ENCODE peak calls at places on chromosomes 16 and 17, in eight cellular contexts. S, O, R, G, A, F, M and N are unnamed samples.
A peak's percentile ranks its signal among the peaks of the same experiment; 100 is the strongest.

GRCh38 chr16:71540-72341 is 690 bp downstream of the RHBDF1 start:
- DNase-seq in S (peak; percentile 91), A (no peak), F (peak; percentile 76), O (peak; percentile 81), G (peak; percentile 92), R (peak; percentile 59), M (peak; percentile 86), N (no peak)

GRCh38 chr16:29641561-29641960 is 21.5 kb upstream of the SPN start:
- DNase-seq in M (no peak), R (no peak), F (no peak), S (no peak), A (no peak), G (no peak), O (no peak), N (no peak)

GRCh38 chr17:57400648-57401047 is 144.3 kb downstream of the MSI2 start:
- DNase-seq in F (peak; percentile 17), M (no peak), R (no peak), O (peak; percentile 12), A (no peak), G (no peak), S (no peak), N (no peak)

GRCh38 chr17:83154311-83155127 is 75.1 kb downstream of the METRNL start:
- DNase-seq in R (peak; percentile 15), A (no peak), O (no peak), G (peak; percentile 50), M (peak; percentile 3), F (no peak), S (no peak), N (no peak)

GRCh38 chr16:12674096-12674495 is 129.6 kb downstream of the CPPED1 start:
- DNase-seq in R (no peak), A (no peak), S (peak; percentile 87), F (peak; percentile 46), G (no peak), M (no peak), O (peak; percentile 9), N (no peak)

GRCh38 chr17:933168-934083 is 46.1 kb downstream of the NXN start:
- DNase-seq in R (peak; percentile 57), M (no peak), S (peak; percentile 86), O (peak; percentile 89), G (no peak), A (no peak), F (peak; percentile 99), N (no peak)

GRCh38 chr17:46150216-46150963 is 42.8 kb downstream of the KANSL1 start:
- DNase-seq in S (no peak), A (no peak), R (no peak), G (no peak), O (no peak), F (no peak), M (no peak), N (no peak)

GRCh38 chr16:72012607-72013006 is 4.1 kb downstream of the DHODH start:
- DNase-seq in M (no peak), G (no peak), A (no peak), F (no peak), O (no peak), R (no peak), S (no peak), N (no peak)

GRCh38 chr17:79614248-79614647 is 3.4 kb upstream of the RBFOX3 start:
- DNase-seq in O (no peak), R (no peak), A (no peak), F (no peak), S (no peak), M (no peak), G (no peak), N (no peak)

GRCh38 chr17:73304971-73305786 is 6.6 kb downstream of the CDC42EP4 start:
- DNase-seq in G (peak; percentile 91), S (peak; percentile 97), F (peak; percentile 78), M (no peak), A (no peak), O (peak; percentile 82), R (peak; percentile 80), N (no peak)

GRCh38 chr16:62021295-62021694 is 14.9 kb downstream of the CDH8 start:
- DNase-seq in F (no peak), G (no peak), O (no peak), S (no peak), R (no peak), A (no peak), M (no peak), N (no peak)

DNA sequence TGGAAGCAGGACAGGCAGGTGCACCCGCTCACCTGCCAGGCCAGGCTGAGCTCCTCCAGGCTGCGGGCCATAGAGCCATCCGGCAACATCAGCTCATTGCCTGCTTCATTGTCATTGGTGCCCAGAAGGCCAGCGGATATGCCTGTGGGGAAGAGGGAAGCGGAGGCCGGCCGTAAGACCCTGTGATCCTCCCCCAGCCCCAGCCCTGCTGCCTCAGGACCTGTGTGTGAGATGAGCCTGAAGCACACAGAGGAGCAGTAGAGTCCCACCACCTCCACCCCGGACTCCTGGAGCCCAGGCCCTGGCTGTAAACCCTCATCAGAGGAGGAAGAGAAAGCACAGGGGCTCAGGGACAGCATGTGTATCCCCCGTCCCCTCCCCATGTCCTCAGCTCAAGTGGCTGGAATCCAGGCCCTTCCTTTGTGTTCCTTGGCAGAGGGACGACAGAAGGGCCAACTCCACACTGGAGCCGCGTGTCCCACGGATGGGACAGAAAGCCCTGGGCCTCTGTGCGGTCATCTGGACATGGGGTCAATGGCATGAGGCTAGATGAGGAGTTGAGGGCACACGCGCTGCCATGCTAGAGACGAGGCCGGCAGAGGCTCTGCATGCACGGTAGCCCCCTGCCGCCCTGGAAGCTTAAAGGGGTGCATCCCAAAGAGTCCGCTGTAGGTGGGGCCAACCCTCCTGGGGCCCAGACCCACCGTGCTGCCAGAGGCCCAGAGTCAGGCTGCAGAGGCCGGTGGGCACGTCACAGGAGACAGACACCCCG is 39.1 kb downstream of the RMI2 start:
- DNase-seq in R (no peak), O (no peak), F (no peak), G (no peak), M (no peak), S (no peak), A (no peak), N (no peak)
- H3K9me3 ChIP-seq in R (no peaks in the 10 kb centered on the region), O (no peaks in the 10 kb centered on the region), F (no peaks in the 10 kb centered on the region), G (no peaks in the 10 kb centered on the region), M (no peaks in the 10 kb centered on the region), S (no peaks in the 10 kb centered on the region), A (no peaks in the 10 kb centered on the region), N (no peaks in the 10 kb centered on the region)

GRCh38 chr16:59632266-59632855 is 898.2 kb upstream of the GOT2 start:
- DNase-seq in F (peak; percentile 68), M (no peak), R (peak; percentile 20), A (no peak), G (no peak), S (peak; percentile 52), O (peak; percentile 48), N (no peak)

GRCh38 chr16:59634951-59635350 is 900.8 kb upstream of the GOT2 start:
- DNase-seq in O (no peak), S (no peak), M (no peak), F (peak; percentile 22), R (no peak), G (no peak), A (no peak), N (no peak)

GRCh38 chr16:59635674-59636073 is 901.6 kb upstream of the GOT2 start:
- DNase-seq in M (no peak), A (no peak), G (no peak), R (no peak), F (peak; percentile 65), S (peak; percentile 21), O (no peak), N (no peak)

GRCh38 chr16:59633996-59634579 is 900.0 kb upstream of the GOT2 start:
- DNase-seq in R (no peak), F (peak; percentile 83), G (no peak), O (peak; percentile 6), S (peak; percentile 61), M (no peak), A (no peak), N (no peak)
- H3K9me3 ChIP-seq in R (no peaks in the 10 kb centered on the region), F (no peaks in the 10 kb centered on the region), G (no peaks in the 10 kb centered on the region), O (peaks cover 7% of the 10 kb centered on the region), S (peaks cover 3% of the 10 kb centered on the region), M (no peaks in the 10 kb centered on the region), A (no peaks in the 10 kb centered on the region), N (no peaks in the 10 kb centered on the region)

GRCh38 chr17:9907131-9907530 is 2.1 kb upstream of the RCVRN start:
- DNase-seq in F (no peak), S (no peak), O (no peak), M (no peak), R (no peak), G (no peak), A (no peak), N (no peak)
- H3K9me3 ChIP-seq in F (no peaks in the 10 kb centered on the region), S (no peaks in the 10 kb centered on the region), O (no peaks in the 10 kb centered on the region), M (no peaks in the 10 kb centered on the region), R (no peaks in the 10 kb centered on the region), G (no peaks in the 10 kb centered on the region), A (no peaks in the 10 kb centered on the region), N (no peaks in the 10 kb centered on the region)

GRCh38 chr16:47833771-47834170 is 322.0 kb downstream of the ABCC12 start:
- DNase-seq in F (no peak), O (no peak), S (no peak), R (no peak), A (no peak), M (no peak), G (no peak), N (no peak)
- H3K9me3 ChIP-seq in F (peaks cover 4% of the 10 kb centered on the region), O (peaks cover 20% of the 10 kb centered on the region), S (no peaks in the 10 kb centered on the region), R (peaks cover 6% of the 10 kb centered on the region), A (peaks cover 19% of the 10 kb centered on the region), M (peaks cover 17% of the 10 kb centered on the region), G (peaks cover 31% of the 10 kb centered on the region), N (no peaks in the 10 kb centered on the region)

GRCh38 chr16:31888735-31889134 is 15.1 kb downstream of the ZNF267 start:
- DNase-seq in M (no peak), S (no peak), A (no peak), G (no peak), O (no peak), F (no peak), R (no peak), N (no peak)

GRCh38 chr16:31880322-31880979 is 6.8 kb downstream of the ZNF267 start:
- DNase-seq in O (no peak), F (peak; percentile 80), G (no peak), R (peak; percentile 42), M (no peak), S (peak; percentile 84), A (no peak), N (no peak)

DNA sequence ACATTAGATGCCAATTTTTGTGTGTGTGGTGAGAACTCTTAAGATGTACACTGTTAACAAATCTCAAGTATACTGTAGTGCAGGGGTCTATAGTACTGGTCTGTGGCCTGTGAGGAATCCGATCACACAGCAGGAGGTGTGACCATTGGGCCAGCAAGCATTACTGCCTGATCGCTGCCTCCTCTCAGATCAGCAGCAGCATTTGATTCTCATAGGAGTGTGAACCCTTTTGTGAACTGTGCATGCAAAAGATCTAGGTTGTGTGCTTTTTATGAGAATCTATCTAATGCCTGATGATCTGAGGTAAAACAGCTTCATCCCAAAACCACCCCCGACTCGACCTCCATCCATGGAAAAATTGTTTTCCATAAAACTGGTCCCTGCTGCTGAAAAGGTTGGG is 12.6 kb downstream of the ZNF267 start:
- DNase-seq in O (no peak), R (no peak), A (no peak), G (no peak), M (no peak), S (no peak), F (no peak), N (no peak)
- H3K9me3 ChIP-seq in O (peaks cover 84% of the 10 kb centered on the region), R (no peaks in the 10 kb centered on the region), A (peaks cover 13% of the 10 kb centered on the region), G (no peaks in the 10 kb centered on the region), M (peaks cover 6% of the 10 kb centered on the region), S (no peaks in the 10 kb centered on the region), F (peaks cover 9% of the 10 kb centered on the region), N (peaks cover 7% of the 10 kb centered on the region)